ENCODE peak calls at places on chromosomes 2 and 18, in nine cellular contexts. One of them, this sample, is unnamed.

GRCh38 chr18:30409120-30409519 is 633.4 kb downstream of the DSC3 start:
- DNase-seq in astrocyte: no peak
- DNase-seq in PC-9: no peak
- DNase-seq in ascending aorta: no peak
- DNase-seq in stomach: no peak
- DNase-seq in brain microvascular endothelial cell: no peak
- DNase-seq in OCI-LY7: no peak
- DNase-seq in cardiac fibroblast: no peak
- DNase-seq in upper lobe of left lung: no peak
- DNase-seq in this sample: no peak

GRCh38 chr2:180474716-180475115 is 467.6 kb upstream of the CWC22 start:
- DNase-seq in OCI-LY7: no peak
- DNase-seq in stomach: no peak
- DNase-seq in upper lobe of left lung: no peak
- DNase-seq in brain microvascular endothelial cell: no peak
- DNase-seq in cardiac fibroblast: no peak
- DNase-seq in ascending aorta: no peak
- DNase-seq in astrocyte: no peak
- DNase-seq in PC-9: no peak
- DNase-seq in this sample: no peak

GRCh38 chr2:232988444-232988843 is 24.6 kb downstream of the NGEF start:
- DNase-seq in ascending aorta: peak
- DNase-seq in stomach: peak
- DNase-seq in brain microvascular endothelial cell: peak
- DNase-seq in cardiac fibroblast: peak
- DNase-seq in OCI-LY7: no peak
- DNase-seq in astrocyte: peak
- DNase-seq in PC-9: peak
- DNase-seq in upper lobe of left lung: no peak
- DNase-seq in this sample: peak

GRCh38 chr2:75290600-75291140 is 91.3 kb upstream of the TACR1 start:
- DNase-seq in PC-9: no peak
- DNase-seq in brain microvascular endothelial cell: no peak
- DNase-seq in ascending aorta: no peak
- DNase-seq in cardiac fibroblast: peak
- DNase-seq in astrocyte: no peak
- DNase-seq in stomach: no peak
- DNase-seq in OCI-LY7: no peak
- DNase-seq in upper lobe of left lung: no peak
- DNase-seq in this sample: no peak

GRCh38 chr2:14633031-14633430 is 514 bp downstream of the LRATD1 start:
- DNase-seq in PC-9: no peak
- DNase-seq in stomach: peak
- DNase-seq in ascending aorta: no peak
- DNase-seq in brain microvascular endothelial cell: no peak
- DNase-seq in upper lobe of left lung: no peak
- DNase-seq in OCI-LY7: no peak
- DNase-seq in cardiac fibroblast: no peak
- DNase-seq in astrocyte: no peak
- DNase-seq in this sample: no peak

GRCh38 chr2:63050916-63051794 is 525 bp downstream of the OTX1 start:
- DNase-seq in astrocyte: no peak
- DNase-seq in brain microvascular endothelial cell: no peak
- DNase-seq in cardiac fibroblast: no peak
- DNase-seq in PC-9: no peak
- DNase-seq in stomach: no peak
- DNase-seq in OCI-LY7: no peak
- DNase-seq in upper lobe of left lung: no peak
- DNase-seq in ascending aorta: no peak
- DNase-seq in this sample: no peak

GRCh38 chr2:43399515-43400245 is 173.3 kb upstream of the ZFP36L2 start:
- DNase-seq in OCI-LY7: no peak
- DNase-seq in PC-9: no peak
- DNase-seq in stomach: no peak
- DNase-seq in astrocyte: peak
- DNase-seq in cardiac fibroblast: peak
- DNase-seq in brain microvascular endothelial cell: no peak
- DNase-seq in ascending aorta: no peak
- DNase-seq in upper lobe of left lung: no peak
- DNase-seq in this sample: peak

GRCh38 chr2:68280846-68281245 is 28.5 kb upstream of the PPP3R1 start:
- DNase-seq in PC-9: no peak
- DNase-seq in ascending aorta: no peak
- DNase-seq in OCI-LY7: no peak
- DNase-seq in stomach: no peak
- DNase-seq in brain microvascular endothelial cell: no peak
- DNase-seq in upper lobe of left lung: no peak
- DNase-seq in cardiac fibroblast: no peak
- DNase-seq in astrocyte: no peak
- DNase-seq in this sample: no peak

GRCh38 chr2:20350105-20350712 is 435 bp downstream of the PUM2 start:
- DNase-seq in astrocyte: no peak
- DNase-seq in brain microvascular endothelial cell: no peak
- DNase-seq in upper lobe of left lung: peak
- DNase-seq in ascending aorta: peak
- DNase-seq in stomach: peak
- DNase-seq in PC-9: no peak
- DNase-seq in cardiac fibroblast: peak
- DNase-seq in OCI-LY7: peak
- DNase-seq in this sample: no peak

GRCh38 chr2:230807686-230808085 is 57.1 kb upstream of the ITM2C start:
- DNase-seq in upper lobe of left lung: no peak
- DNase-seq in cardiac fibroblast: no peak
- DNase-seq in OCI-LY7: no peak
- DNase-seq in astrocyte: no peak
- DNase-seq in ascending aorta: no peak
- DNase-seq in brain microvascular endothelial cell: no peak
- DNase-seq in PC-9: no peak
- DNase-seq in stomach: no peak
- DNase-seq in this sample: no peak

GRCh38 chr2:234550056-234550455 is 53.2 kb upstream of the ARL4C start:
- DNase-seq in stomach: no peak
- DNase-seq in brain microvascular endothelial cell: no peak
- DNase-seq in cardiac fibroblast: no peak
- DNase-seq in ascending aorta: no peak
- DNase-seq in astrocyte: no peak
- DNase-seq in PC-9: no peak
- DNase-seq in upper lobe of left lung: no peak
- DNase-seq in OCI-LY7: no peak
- DNase-seq in this sample: no peak

GRCh38 chr2:42101641-42102605 is 54.1 kb downstream of the PKDCC start:
- DNase-seq in OCI-LY7: peak
- DNase-seq in ascending aorta: peak
- DNase-seq in cardiac fibroblast: peak
- DNase-seq in brain microvascular endothelial cell: peak
- DNase-seq in astrocyte: peak
- DNase-seq in stomach: peak
- DNase-seq in upper lobe of left lung: peak
- DNase-seq in PC-9: peak
- DNase-seq in this sample: peak

GRCh38 chr2:17830053-17831034 is 14.1 kb downstream of the MSGN1 start:
- DNase-seq in upper lobe of left lung: peak
- DNase-seq in PC-9: peak
- DNase-seq in cardiac fibroblast: peak
- DNase-seq in OCI-LY7: peak
- DNase-seq in brain microvascular endothelial cell: peak
- DNase-seq in ascending aorta: peak
- DNase-seq in astrocyte: peak
- DNase-seq in stomach: peak
- DNase-seq in this sample: peak

DNA sequence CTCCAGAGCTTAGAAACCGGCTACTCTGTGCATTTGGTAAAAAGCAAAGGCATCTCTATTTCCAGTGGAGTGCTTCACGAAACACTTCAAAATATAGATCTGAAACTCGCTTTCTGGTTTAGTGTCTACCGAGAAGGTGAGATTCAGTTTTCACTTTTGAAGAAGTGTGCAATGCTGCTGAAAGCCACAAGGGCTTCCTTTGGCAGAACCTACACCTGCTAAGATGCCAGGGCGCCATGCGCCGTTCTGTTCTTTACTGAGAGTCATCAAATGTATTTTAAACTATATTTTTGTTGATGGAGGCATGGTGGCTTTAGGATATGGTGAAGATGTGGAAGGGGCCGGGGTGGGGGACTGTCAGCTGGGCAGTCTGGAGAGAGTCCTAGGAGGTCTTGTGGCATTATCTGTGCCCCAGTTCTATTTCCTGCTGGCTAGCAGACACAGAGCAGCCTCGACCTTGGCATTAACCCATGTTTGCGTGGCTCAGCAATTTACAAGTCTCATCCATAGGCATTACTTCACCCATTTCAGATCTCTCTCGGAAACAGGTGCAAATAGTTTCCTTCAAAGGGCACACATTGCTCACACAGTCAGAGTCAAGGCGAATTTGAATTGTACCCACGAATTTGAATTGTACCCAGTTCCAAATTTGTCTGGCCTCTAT is 46.7 kb upstream of the KCNF1 start:
- DNase-seq in stomach: no peak
- DNase-seq in PC-9: no peak
- DNase-seq in OCI-LY7: peak
- DNase-seq in ascending aorta: no peak
- DNase-seq in upper lobe of left lung: no peak
- DNase-seq in astrocyte: no peak
- DNase-seq in brain microvascular endothelial cell: no peak
- DNase-seq in cardiac fibroblast: no peak
- DNase-seq in this sample: no peak
- TF ChIP-seq CTCF in stomach: no peak
- TF ChIP-seq CTCF in PC-9: peak
- TF ChIP-seq CTCF in OCI-LY7: peak
- TF ChIP-seq CTCF in ascending aorta: no peak
- TF ChIP-seq CTCF in upper lobe of left lung: no peak
- TF ChIP-seq CTCF in astrocyte: peak
- TF ChIP-seq CTCF in brain microvascular endothelial cell: peak
- TF ChIP-seq CTCF in cardiac fibroblast: no peak
- TF ChIP-seq CTCF in this sample: peak

DNA sequence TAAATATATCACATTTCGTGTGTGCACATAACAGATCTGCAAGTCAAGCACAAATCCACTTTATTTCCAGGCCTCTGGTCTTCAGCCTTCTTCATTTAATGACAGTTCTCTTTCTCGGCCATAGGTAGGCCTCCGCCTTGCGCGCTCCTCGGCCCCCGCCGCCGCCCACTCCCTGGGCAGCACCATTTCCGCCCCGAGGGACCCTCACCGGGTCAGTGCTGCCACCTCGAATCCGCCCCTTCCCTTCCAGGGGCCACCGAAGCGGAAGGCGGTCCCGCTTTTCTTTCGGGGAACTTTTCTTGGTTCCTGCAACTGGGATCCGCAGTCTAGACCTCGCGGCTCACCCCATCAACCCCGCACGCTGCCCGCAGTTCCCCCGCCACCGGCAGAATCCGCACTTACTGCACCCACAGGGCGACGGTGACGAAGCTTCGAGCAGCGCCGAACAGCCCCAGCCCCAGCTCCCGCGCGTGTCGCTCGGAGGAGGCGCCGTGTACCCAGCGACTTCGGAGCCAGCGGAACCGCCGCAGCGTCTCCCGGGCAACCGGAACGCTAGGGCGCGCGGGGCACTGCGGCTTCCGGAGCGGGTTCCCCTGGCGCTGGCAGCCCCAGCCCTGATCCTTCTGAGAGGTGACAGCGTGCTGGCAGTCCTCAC is at the start of gene CDKL4:
- DNase-seq in ascending aorta: no peak
- DNase-seq in PC-9: no peak
- DNase-seq in astrocyte: no peak
- DNase-seq in stomach: no peak
- DNase-seq in OCI-LY7: no peak
- DNase-seq in upper lobe of left lung: no peak
- DNase-seq in brain microvascular endothelial cell: no peak
- DNase-seq in cardiac fibroblast: no peak
- DNase-seq in this sample: no peak
- H3K4me3 ChIP-seq in ascending aorta: peak
- H3K4me3 ChIP-seq in PC-9: no peak
- H3K4me3 ChIP-seq in astrocyte: peak
- H3K4me3 ChIP-seq in stomach: peak
- H3K4me3 ChIP-seq in OCI-LY7: no peak
- H3K4me3 ChIP-seq in upper lobe of left lung: peak
- H3K4me3 ChIP-seq in brain microvascular endothelial cell: peak
- H3K4me3 ChIP-seq in cardiac fibroblast: peak
- H3K4me3 ChIP-seq in this sample: no peak

GRCh38 chr18:6750411-6750810 is 20.9 kb downstream of the ARHGAP28 start:
- DNase-seq in brain microvascular endothelial cell: no peak
- DNase-seq in PC-9: no peak
- DNase-seq in cardiac fibroblast: no peak
- DNase-seq in upper lobe of left lung: no peak
- DNase-seq in stomach: no peak
- DNase-seq in astrocyte: no peak
- DNase-seq in ascending aorta: no peak
- DNase-seq in OCI-LY7: no peak
- DNase-seq in this sample: no peak
- TF ChIP-seq CTCF in brain microvascular endothelial cell: no peak
- TF ChIP-seq CTCF in PC-9: no peak
- TF ChIP-seq CTCF in cardiac fibroblast: no peak
- TF ChIP-seq CTCF in upper lobe of left lung: no peak
- TF ChIP-seq CTCF in stomach: no peak
- TF ChIP-seq CTCF in astrocyte: no peak
- TF ChIP-seq CTCF in ascending aorta: no peak
- TF ChIP-seq CTCF in OCI-LY7: no peak
- TF ChIP-seq CTCF in this sample: no peak

GRCh38 chr2:25250331-25251031 is 82.1 kb upstream of the POMC start:
- DNase-seq in ascending aorta: no peak
- DNase-seq in brain microvascular endothelial cell: peak
- DNase-seq in cardiac fibroblast: peak
- DNase-seq in stomach: no peak
- DNase-seq in upper lobe of left lung: no peak
- DNase-seq in OCI-LY7: no peak
- DNase-seq in astrocyte: peak
- DNase-seq in PC-9: no peak
- DNase-seq in this sample: peak

GRCh38 chr2:25251461-25252273 is 83.3 kb upstream of the POMC start:
- DNase-seq in upper lobe of left lung: peak
- DNase-seq in OCI-LY7: no peak
- DNase-seq in astrocyte: peak
- DNase-seq in cardiac fibroblast: peak
- DNase-seq in brain microvascular endothelial cell: peak
- DNase-seq in ascending aorta: no peak
- DNase-seq in stomach: peak
- DNase-seq in PC-9: peak
- DNase-seq in this sample: no peak

GRCh38 chr2:25247792-25248512 is 79.6 kb upstream of the POMC start:
- DNase-seq in cardiac fibroblast: no peak
- DNase-seq in upper lobe of left lung: no peak
- DNase-seq in stomach: no peak
- DNase-seq in OCI-LY7: no peak
- DNase-seq in astrocyte: no peak
- DNase-seq in ascending aorta: no peak
- DNase-seq in brain microvascular endothelial cell: no peak
- DNase-seq in PC-9: no peak
- DNase-seq in this sample: no peak

GRCh38 chr2:25251032-25251460 is 82.7 kb upstream of the POMC start:
- DNase-seq in ascending aorta: no peak
- DNase-seq in brain microvascular endothelial cell: peak
- DNase-seq in upper lobe of left lung: no peak
- DNase-seq in OCI-LY7: no peak
- DNase-seq in stomach: no peak
- DNase-seq in PC-9: no peak
- DNase-seq in cardiac fibroblast: no peak
- DNase-seq in astrocyte: peak
- DNase-seq in this sample: no peak

DNA sequence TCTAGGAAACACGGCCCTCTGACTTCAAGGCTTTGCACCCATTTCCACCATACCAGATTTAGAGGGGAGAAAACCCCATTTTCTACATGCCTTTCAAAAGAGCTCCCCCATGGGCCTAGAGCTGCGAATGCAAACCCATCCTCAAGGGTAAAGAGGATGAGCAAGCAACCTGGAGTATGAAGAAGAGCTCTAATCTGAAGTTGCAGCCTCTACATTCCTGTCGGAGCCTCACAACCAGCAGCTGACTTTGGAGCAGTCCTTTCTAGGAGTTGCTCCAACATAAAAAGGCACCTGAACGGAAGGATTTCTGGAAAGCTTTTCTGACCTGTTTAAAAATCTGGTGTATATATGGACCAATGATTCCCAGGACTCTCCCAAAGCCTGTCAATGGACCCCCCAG is 81.4 kb upstream of the POMC start:
- DNase-seq in stomach: no peak
- DNase-seq in astrocyte: peak
- DNase-seq in upper lobe of left lung: no peak
- DNase-seq in brain microvascular endothelial cell: no peak
- DNase-seq in cardiac fibroblast: no peak
- DNase-seq in PC-9: no peak
- DNase-seq in OCI-LY7: no peak
- DNase-seq in ascending aorta: no peak
- DNase-seq in this sample: no peak
- H3K4me3 ChIP-seq in stomach: no peak
- H3K4me3 ChIP-seq in astrocyte: no peak
- H3K4me3 ChIP-seq in upper lobe of left lung: no peak
- H3K4me3 ChIP-seq in brain microvascular endothelial cell: no peak
- H3K4me3 ChIP-seq in cardiac fibroblast: no peak
- H3K4me3 ChIP-seq in PC-9: no peak
- H3K4me3 ChIP-seq in OCI-LY7: no peak
- H3K4me3 ChIP-seq in ascending aorta: no peak
- H3K4me3 ChIP-seq in this sample: no peak

This sample was measured in AG09309.